ENCODE peak calls at places on chromosomes 12 and 14, in five cellular contexts. M, V, W, E and X are unnamed samples.

GRCh38 chr12:68564166-68564565 is 46.5 kb upstream of the RAP1B start:
- DNase-seq in M (no peak), V (no peak), W (no peak), E (no peak), X (no peak)

GRCh38 chr12:120121766-120122293 is 5.3 kb upstream of the RAB35 start:
- DNase-seq in M (no peak), V (peak; percentile 26), W (no peak), E (no peak), X (no peak)

GRCh38 chr12:13941258-13942249 is 39.8 kb downstream of the GRIN2B start:
- DNase-seq in M (peak; percentile 50), V (no peak), W (no peak), E (peak; percentile 42), X (peak; percentile 25)

GRCh38 chr12:121438905-121439304 is 39.0 kb downstream of the RNF34 start:
- DNase-seq in M (no peak), V (no peak), W (no peak), E (no peak), X (no peak)

GRCh38 chr12:120013659-120014380 is 24.8 kb downstream of the BICDL1 start:
- DNase-seq in M (no peak), V (peak; percentile 81), W (no peak), E (no peak), X (peak; percentile 66)

GRCh38 chr12:114166360-114166759 is 200.2 kb upstream of the RBM19 start:
- DNase-seq in M (peak; percentile 61), V (no peak), W (peak; percentile 1), E (peak; percentile 68), X (peak; percentile 15)

GRCh38 chr12:106425061-106425706 is 67.6 kb downstream of the POLR3B start:
- DNase-seq in M (no peak), V (no peak), W (no peak), E (no peak), X (no peak)

GRCh38 chr12:126290456-126290855 is 1225.2 kb downstream of the AACS start:
- DNase-seq in M (no peak), V (no peak), W (no peak), E (no peak), X (no peak)

GRCh38 chr12:111792155-111792876 is 25.6 kb downstream of the ALDH2 start:
- DNase-seq in M (no peak), V (no peak), W (no peak), E (no peak), X (no peak)

GRCh38 chr14:68627868-68628604 is 164.8 kb downstream of the ZFP36L1 start:
- DNase-seq in M (peak; percentile 60), V (peak; percentile 41), W (no peak), E (no peak), X (no peak)

GRCh38 chr14:75200451-75200850 is 24.0 kb upstream of the TMED10 start:
- DNase-seq in M (no peak), V (no peak), W (no peak), E (no peak), X (no peak)

GRCh38 chr12:15789215-15790171 is at the start of gene EPS8:
- DNase-seq in M (peak; percentile 98), V (peak; percentile 90), W (peak; percentile 74), E (peak; percentile 94), X (peak; percentile 12)

GRCh38 chr14:103057028-103057371 is 349 bp downstream of the CDC42BPB start:
- DNase-seq in M (peak; percentile 53), V (no peak), W (no peak), E (peak; percentile 22), X (no peak)

GRCh38 chr14:89188492-89188891 is 228.5 kb downstream of the FOXN3 start:
- DNase-seq in M (no peak), V (no peak), W (no peak), E (no peak), X (no peak)

GRCh38 chr12:108341854-108342847 is 3.0 kb upstream of the CMKLR1 start:
- DNase-seq in M (no peak), V (no peak), W (no peak), E (no peak), X (no peak)

GRCh38 chr14:74141703-74142102 is 56.9 kb downstream of the LIN52 start:
- DNase-seq in M (no peak), V (no peak), W (no peak), E (peak; percentile 15), X (no peak)